ENCODE peak calls at places on chromosomes 3 and 15, in seven cellular contexts. F is sigmoid colon, M is non-pigmented ciliary epithelial cell, O is epithelial cell of prostate, N is NCI-H2081, Z is neural progenitor cell, D is type B pancreatic cell. I is an unnamed sample.

GRCh38 chr3:108352176-108352575 is 55.8 kb downstream of the HHLA2 start:
- DNase-seq in F (no peak), M (no peak), O (no peak), N (no peak), Z (peak; percentile 4), D (no peak), I (no peak)

GRCh38 chr3:172145287-172145686 is 105.9 kb downstream of the FNDC3B start:
- DNase-seq in F (no peak), M (no peak), O (no peak), N (no peak), Z (no peak), D (no peak), I (no peak)

GRCh38 chr3:86996261-86996955 is 5.5 kb upstream of the VGLL3 start:
- DNase-seq in F (no peak), M (peak; percentile 48), O (no peak), N (no peak), Z (no peak), D (no peak), I (no peak)

GRCh38 chr15:64842986-64843561 is 1.4 kb downstream of the PLEKHO2 start:
- DNase-seq in F (peak; percentile 92), M (no peak), O (no peak), N (no peak), Z (no peak), D (no peak), I (no peak)

GRCh38 chr3:79380581-79380980 is 387.2 kb downstream of the ROBO1 start:
- DNase-seq in F (no peak), M (no peak), O (no peak), N (no peak), Z (no peak), D (no peak), I (no peak)

GRCh38 chr3:54663558-54664114 is 264.2 kb downstream of the LRTM1 start:
- DNase-seq in F (no peak), M (no peak), O (no peak), N (no peak), Z (no peak), D (no peak), I (no peak)

GRCh38 chr15:78730955-78731354 is 80.3 kb downstream of the ADAMTS7 start:
- DNase-seq in F (no peak), M (no peak), O (no peak), N (no peak), Z (no peak), D (peak; percentile 54), I (no peak)

GRCh38 chr3:15290731-15291130 is 41.7 kb downstream of the SH3BP5 start:
- DNase-seq in F (peak; percentile 47), M (no peak), O (no peak), N (no peak), Z (no peak), D (no peak), I (no peak)

GRCh38 chr3:168052517-168052916 is 43.2 kb downstream of the GOLIM4 start:
- DNase-seq in F (no peak), M (no peak), O (no peak), N (no peak), Z (no peak), D (no peak), I (no peak)

GRCh38 chr3:55085231-55085630 is 157.4 kb upstream of the LRTM1 start:
- DNase-seq in F (no peak), M (no peak), O (no peak), N (no peak), Z (no peak), D (no peak), I (no peak)

GRCh38 chr3:11757441-11757875 is 89.2 kb downstream of the TAMM41 start:
- DNase-seq in F (no peak), M (no peak), O (no peak), N (no peak), Z (no peak), D (no peak), I (peak; percentile 56)

GRCh38 chr15:100769975-100770340 is 109.7 kb upstream of the ALDH1A3 start:
- DNase-seq in F (no peak), M (no peak), O (no peak), N (no peak), Z (no peak), D (no peak), I (no peak)

GRCh38 chr3:128804017-128804816 is 75.2 kb upstream of the ACAD9 start:
- DNase-seq in F (no peak), M (no peak), O (no peak), N (no peak), Z (no peak), D (no peak), I (no peak)

GRCh38 chr3:122635789-122636188 is 44.9 kb upstream of the PARP14 start:
- DNase-seq in F (no peak), M (peak; percentile 63), O (no peak), N (no peak), Z (no peak), D (no peak), I (no peak)